ENCODE peak calls at places on chromosomes 6 and 20, in six cellular contexts. B is bronchial epithelial cell, K is cerebellar cortex, R is NCI-H460, C is NCI-H1694 treated with DMSO at 0.1 percent for 48 hours, A is mesenteric fat pad. W is an unnamed sample.

GRCh38 chr20:855466-856360 is 22.2 kb downstream of the FAM110A start:
- DNase-seq in B (peak), K (no peak), R (no peak), C (no peak), A (no peak), W (no peak)

GRCh38 chr20:14337400-14338171 is at the start of gene FLRT3:
- DNase-seq in C (peak), A (no peak), R (peak), B (peak), K (peak), W (peak)

GRCh38 chr6:26045046-26045938 is 41.9 kb upstream of the HFE start:
- DNase-seq in B (peak), C (no peak), R (no peak), K (peak), A (no peak), W (no peak)

GRCh38 chr6:133973109-133973971 is 20.3 kb downstream of the TBPL1 start:
- DNase-seq in A (no peak), C (peak), R (peak), K (peak), B (peak), W (peak)

GRCh38 chr6:35468980-35469710 is 944 bp downstream of the RPL10A start:
- DNase-seq in B (no peak), K (no peak), C (no peak), R (no peak), A (no peak), W (no peak)

GRCh38 chr20:16926626-16927025 is 178.5 kb downstream of the OTOR start:
- DNase-seq in B (no peak), K (peak), C (no peak), R (no peak), A (no peak), W (peak)

GRCh38 chr6:13357551-13358075 is 29.3 kb upstream of the TBC1D7 start:
- DNase-seq in C (no peak), B (peak), K (no peak), R (no peak), A (no peak), W (no peak)

GRCh38 chr20:15045246-15045645 is 707.8 kb upstream of the FLRT3 start:
- DNase-seq in C (no peak), A (no peak), R (no peak), B (peak), K (no peak), W (peak)

GRCh38 chr6:38510205-38510604 is 129.5 kb downstream of the BTBD9 start:
- DNase-seq in A (no peak), B (peak), C (no peak), R (no peak), K (no peak), W (no peak)

GRCh38 chr6:89023591-89024441 is 56.7 kb upstream of the PNRC1 start:
- DNase-seq in R (no peak), A (no peak), B (peak), C (no peak), K (peak), W (no peak)

GRCh38 chr6:69489970-69490369 is 306.8 kb downstream of the LMBRD1 start:
- DNase-seq in R (no peak), C (no peak), B (no peak), K (no peak), A (no peak), W (no peak)